ENCODE peak calls at places on chromosomes 1 and 21, in nine cellular contexts. H is fibroblast of lung, D is cardiac muscle cell, S is transverse colon, E is neural crest cell, O is Calu3, X is pancreas, L is ovary, Z is endodermal cell. C is an unnamed sample.

GRCh38 chr21:43937051-43937832 is 72.2 kb downstream of the AGPAT3 start:
- DNase-seq in E (no peak), Z (no peak), L (no peak), O (no peak), D (no peak), X (no peak), S (no peak), H (no peak), C (no peak)

GRCh38 chr1:15231714-15232201 is 15.3 kb upstream of the FHAD1 start:
- DNase-seq in E (no peak), L (no peak), D (no peak), H (no peak), S (no peak), Z (no peak), O (no peak), X (no peak), C (no peak)

GRCh38 chr1:58879464-58879863 is 95.6 kb upstream of the JUN start:
- DNase-seq in H (peak; percentile 37), S (no peak), O (no peak), Z (no peak), D (no peak), L (no peak), X (no peak), E (no peak), C (no peak)

GRCh38 chr1:160097196-160097910 is 1.1 kb downstream of the IGSF8 start:
- DNase-seq in D (no peak), O (no peak), S (no peak), Z (peak; percentile 63), E (no peak), H (no peak), L (no peak), X (peak; percentile 24), C (no peak)

GRCh38 chr21:27060190-27060589 is 93.3 kb upstream of the ADAMTS5 start:
- DNase-seq in S (no peak), H (peak; percentile 75), O (no peak), E (no peak), D (peak; percentile 36), X (no peak), Z (no peak), L (no peak), C (no peak)

GRCh38 chr1:90973897-90974798 is 47.7 kb downstream of the ZNF644 start:
- DNase-seq in O (no peak), X (no peak), H (peak; percentile 49), Z (no peak), D (peak; percentile 74), E (no peak), L (no peak), S (no peak), C (no peak)

GRCh38 chr1:203478231-203478630 is 2.6 kb downstream of the PRELP start:
- DNase-seq in X (no peak), O (no peak), E (no peak), S (no peak), Z (no peak), H (no peak), D (no peak), L (no peak), C (no peak)

GRCh38 chr1:91821126-91821868 is 64.7 kb downstream of the TGFBR3 start:
- DNase-seq in O (no peak), X (no peak), S (no peak), D (no peak), L (no peak), E (no peak), Z (no peak), H (no peak), C (no peak)

GRCh38 chr1:207088161-207088560 is 499 bp upstream of the C4BPB start:
- DNase-seq in Z (no peak), O (no peak), H (no peak), E (no peak), L (no peak), D (peak; percentile 5), X (no peak), S (no peak), C (no peak)

GRCh38 chr1:153945131-153945794 is 1.3 kb downstream of the DENND4B start:
- DNase-seq in D (peak; percentile 56), Z (no peak), E (no peak), S (peak; percentile 65), X (no peak), H (peak; percentile 51), O (peak; percentile 35), L (peak; percentile 57), C (no peak)

DNA sequence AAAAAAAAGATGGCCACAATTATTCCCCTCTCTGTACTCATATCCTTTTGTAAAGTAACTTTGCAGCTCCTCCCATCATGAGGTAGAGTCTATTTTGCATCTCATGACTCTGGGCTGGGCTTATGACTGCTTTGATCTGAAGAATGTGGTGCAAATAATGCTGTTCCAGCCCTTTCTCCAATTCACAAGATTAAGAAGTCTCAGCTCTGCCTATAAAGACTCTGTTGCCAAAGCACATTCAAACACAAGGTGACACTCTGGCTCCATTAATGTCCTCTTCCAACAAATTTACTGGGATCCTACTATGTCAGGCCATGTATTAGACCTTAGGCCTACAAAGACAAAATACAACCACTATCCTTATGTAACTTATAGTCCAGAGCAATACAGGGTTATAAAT is 64.9 kb upstream of the PTCH2 start:
- DNase-seq in D (peak; percentile 21), X (no peak), E (no peak), S (no peak), H (peak; percentile 20), Z (no peak), O (no peak), L (no peak), C (no peak)
- TF ChIP-seq CTCF in D (no peak), X (no peak), E (no peak), S (no peak), H (no peak), Z (no peak), O (no peak), L (no peak), C (peak; percentile 3)

DNA sequence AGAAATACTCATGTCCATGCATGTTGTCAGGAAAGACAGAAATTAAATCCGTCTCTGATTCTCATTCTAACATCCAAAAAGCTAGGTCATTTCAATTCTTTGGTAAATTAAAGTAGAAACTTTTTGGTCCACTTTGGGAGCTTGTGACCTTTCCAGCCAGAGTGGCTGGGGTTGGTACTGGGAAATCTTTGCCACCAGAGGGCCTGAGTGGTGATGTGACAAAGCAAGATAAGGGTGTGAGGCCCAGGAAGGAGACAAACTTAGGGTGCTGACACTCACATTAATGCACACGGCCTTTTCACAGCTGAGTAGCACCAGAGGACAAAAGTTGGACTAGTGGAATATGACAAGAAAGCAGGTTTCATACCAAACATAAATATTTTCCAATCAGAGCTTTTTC is 144.3 kb downstream of the DNM3 start:
- DNase-seq in Z (peak; percentile 75), S (no peak), O (peak; percentile 49), E (peak; percentile 6), L (no peak), D (no peak), X (no peak), H (no peak), C (no peak)
- TF ChIP-seq CTCF in Z (peak; percentile 74), S (no peak), O (peak; percentile 18), E (peak; percentile 38), L (no peak), D (no peak), X (no peak), H (peak; percentile 21), C (peak; percentile 24)

DNA sequence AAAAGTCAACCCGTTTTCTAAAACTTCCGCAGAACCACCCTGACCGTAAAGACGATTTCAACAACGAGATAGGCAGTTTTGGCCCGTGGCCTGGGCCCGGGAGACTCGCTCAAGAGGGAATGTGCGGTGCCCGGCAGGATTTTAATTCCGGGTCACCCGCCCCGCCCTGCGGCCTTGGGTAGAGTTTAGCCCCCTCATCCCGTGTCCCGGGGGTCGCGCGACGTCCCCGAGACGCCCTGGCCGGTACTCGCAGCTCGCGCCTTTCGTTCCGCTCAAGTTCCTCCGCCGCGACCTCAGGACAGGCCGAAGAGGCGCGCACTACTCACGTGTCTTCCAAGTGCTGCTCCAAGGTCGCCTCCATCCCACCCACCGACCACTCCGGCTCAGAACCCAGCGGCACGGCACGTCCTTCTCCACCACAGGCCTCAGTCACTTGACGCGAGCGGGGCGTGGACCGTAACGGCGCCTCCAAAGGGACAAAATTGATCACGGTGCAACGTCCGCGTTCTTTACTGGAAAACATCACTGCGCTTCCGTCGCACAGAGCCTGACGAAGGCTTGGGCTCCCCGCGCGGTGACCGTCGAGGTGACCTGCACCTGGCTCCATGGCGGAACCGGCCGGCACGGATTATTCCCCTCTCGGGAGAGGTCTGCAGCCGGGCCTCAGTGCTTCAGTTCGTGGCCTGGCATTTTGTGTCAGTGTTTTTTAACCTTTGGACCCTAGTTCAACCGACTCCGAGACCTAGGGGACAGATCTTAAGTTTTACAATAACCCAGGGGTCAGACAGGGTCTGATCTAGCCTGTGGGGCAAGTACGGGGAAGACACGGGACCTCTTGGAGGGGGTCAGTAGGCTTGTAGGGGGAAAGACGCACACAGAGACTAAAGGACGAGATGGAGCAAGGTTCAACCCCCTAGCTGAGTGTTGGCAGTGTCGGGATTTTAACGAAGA is at the start of gene LAMTOR5:
- DNase-seq in Z (peak; percentile 92), E (peak; percentile 91), H (peak; percentile 94), D (peak; percentile 94), O (peak; percentile 87), L (peak; percentile 93), X (peak; percentile 94), S (peak; percentile 95), C (peak; percentile 76)
- TF ChIP-seq CTCF in Z (no peak), E (no peak), H (peak; percentile 14), D (no peak), O (no peak), L (no peak), X (no peak), S (no peak), C (peak; percentile 17)

GRCh38 chr1:195717651-195718050 is 890.6 kb downstream of the KCNT2 start:
- DNase-seq in D (peak; percentile 24), E (no peak), Z (no peak), L (no peak), X (no peak), H (peak; percentile 70), S (no peak), O (no peak), C (no peak)
- TF ChIP-seq CTCF in D (peak; percentile 44), E (peak; percentile 66), Z (peak; percentile 68), L (no peak), X (no peak), H (peak; percentile 79), S (peak; percentile 28), O (no peak), C (peak; percentile 20)

GRCh38 chr1:6472391-6472790 is 6.4 kb upstream of the TNFRSF25 start:
- DNase-seq in L (no peak), H (no peak), S (no peak), D (no peak), Z (no peak), X (no peak), O (peak; percentile 54), E (no peak), C (no peak)
- TF ChIP-seq CTCF in L (no peak), H (peak; percentile 26), S (peak; percentile 13), D (peak; percentile 34), Z (peak; percentile 71), X (no peak), O (peak; percentile 28), E (peak; percentile 54), C (peak; percentile 16)

DNA sequence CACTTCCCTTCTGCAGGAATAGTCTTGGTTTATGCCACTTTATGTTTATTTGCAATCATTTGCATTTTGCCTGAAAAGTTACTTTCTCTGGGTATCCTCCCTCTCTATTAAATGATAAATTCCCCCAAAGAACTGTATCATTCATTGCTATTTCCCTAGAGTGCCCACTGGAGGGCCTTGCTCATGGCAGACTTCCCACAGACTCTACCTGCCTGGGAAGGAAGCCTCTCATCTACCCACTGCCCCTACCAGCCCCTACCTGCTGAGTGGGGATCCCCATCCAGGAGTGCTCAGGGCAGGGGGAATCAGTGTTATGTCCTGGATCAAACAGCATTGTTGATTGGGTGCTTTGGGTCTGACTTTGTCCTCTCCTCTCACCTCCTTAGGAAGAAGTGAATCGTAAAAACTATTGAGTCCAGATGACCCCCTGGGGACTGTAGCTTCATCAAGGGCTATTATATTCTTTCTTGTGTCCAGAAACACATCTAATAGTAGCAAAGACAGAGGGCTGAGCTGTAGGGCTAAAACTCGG is 6.8 kb upstream of the LRRN2 start:
- DNase-seq in S (no peak), H (no peak), Z (peak; percentile 66), X (no peak), D (no peak), L (no peak), O (peak; percentile 22), E (no peak), C (no peak)
- TF ChIP-seq CTCF in S (no peak), H (no peak), Z (peak; percentile 72), X (no peak), D (no peak), L (no peak), O (no peak), E (peak; percentile 13), C (no peak)

C was measured in AG09319.